ENCODE peak calls at places on chromosomes 7 and 10, in ten cellular contexts. S is A549, Q is GM12865, R is fibroblast of pulmonary artery, Z is epithelial cell of esophagus, D is brain microvascular endothelial cell, B is NB4, N is fibroblast of mammary gland, X is psoas muscle, H is fibroblast of lung. W is an unnamed sample.

GRCh38 chr7:157313645-157314044 is 23.2 kb upstream of the DNAJB6 start:
- DNase-seq in R (no peak), Z (no peak), D (no peak), H (no peak), S (no peak), X (no peak), N (no peak), B (no peak), Q (no peak), W (no peak)

GRCh38 chr10:125283191-125283590 is 122.8 kb upstream of the CTBP2 start:
- DNase-seq in Z (no peak), Q (no peak), X (no peak), S (no peak), R (no peak), B (peak), N (no peak), H (no peak), D (no peak), W (no peak)

GRCh38 chr10:106919798-106920382 is 244.6 kb downstream of the SORCS1 start:
- DNase-seq in Z (no peak), X (no peak), B (no peak), D (no peak), R (no peak), S (no peak), Q (no peak), N (no peak), H (no peak), W (no peak)

GRCh38 chr10:113003032-113003431 is 53.0 kb downstream of the TCF7L2 start:
- DNase-seq in S (no peak), H (no peak), R (no peak), Z (no peak), B (no peak), N (no peak), X (no peak), D (no peak), Q (no peak), W (no peak)

GRCh38 chr10:30917790-30918189 is 113.9 kb downstream of the ZNF438 start:
- DNase-seq in Q (no peak), B (no peak), S (no peak), R (no peak), D (no peak), X (no peak), N (no peak), H (no peak), Z (no peak), W (no peak)

GRCh38 chr7:33076737-33077136 is 14.2 kb upstream of the NT5C3A start:
- DNase-seq in B (no peak), N (no peak), H (peak), S (no peak), Z (no peak), Q (no peak), D (no peak), R (no peak), X (no peak), W (peak)

GRCh38 chr10:18437486-18437885 is 213.9 kb downstream of the NSUN6 start:
- DNase-seq in Q (no peak), S (no peak), B (no peak), X (no peak), N (peak), H (peak), Z (no peak), D (peak), R (peak), W (peak)

GRCh38 chr7:150451097-150451793 is 815 bp downstream of the GIMAP8 start:
- DNase-seq in R (no peak), B (no peak), H (no peak), Q (peak), N (no peak), X (peak), D (no peak), Z (no peak), S (no peak), W (no peak)

GRCh38 chr7:134502463-134502862 is 24.9 kb upstream of the AKR1B10 start:
- DNase-seq in Q (no peak), Z (peak), X (peak), S (no peak), D (peak), N (peak), B (peak), H (peak), R (peak), W (peak)

GRCh38 chr10:79184141-79184625 is 115.4 kb downstream of the ZMIZ1 start:
- DNase-seq in N (peak), D (peak), X (no peak), Z (peak), H (peak), Q (no peak), B (no peak), S (peak), R (peak), W (peak)

GRCh38 chr7:136869006-136869961 is 832 bp downstream of the CHRM2 start:
- DNase-seq in Z (no peak), R (no peak), H (peak), D (no peak), B (no peak), Q (no peak), N (no peak), X (peak), S (no peak), W (no peak)

GRCh38 chr10:28807760-28808613 is 130.7 kb downstream of the BAMBI start:
- DNase-seq in N (no peak), Q (no peak), R (peak), S (no peak), X (no peak), Z (no peak), B (no peak), H (peak), D (no peak), W (no peak)

GRCh38 chr7:46191776-46192175 is 270.7 kb upstream of the IGFBP3 start:
- DNase-seq in B (no peak), H (peak), R (no peak), X (no peak), Z (peak), S (no peak), D (no peak), Q (no peak), N (no peak), W (peak)

GRCh38 chr7:95687759-95688343 is 84.5 kb upstream of the DYNC1I1 start:
- DNase-seq in S (peak), Z (peak), H (peak), X (no peak), D (peak), B (peak), N (peak), Q (peak), R (peak), W (peak)

GRCh38 chr10:90960355-90960814 is 39.5 kb upstream of the ANKRD1 start:
- DNase-seq in Z (peak), Q (peak), R (peak), X (no peak), D (peak), N (peak), S (peak), H (peak), B (no peak), W (peak)

GRCh38 chr10:130171196-130171595 is 35.0 kb downstream of the GLRX3 start:
- DNase-seq in R (no peak), Z (no peak), N (no peak), X (no peak), D (no peak), Q (no peak), S (no peak), H (no peak), B (peak), W (no peak)

GRCh38 chr7:142668495-142668894 is 80.8 kb upstream of the PRSS1 start:
- DNase-seq in Q (no peak), Z (no peak), R (no peak), B (no peak), N (no peak), X (no peak), H (no peak), D (no peak), S (no peak), W (no peak)

GRCh38 chr7:138478499-138478908 is 18.4 kb downstream of the TRIM24 start:
- DNase-seq in Q (peak), D (no peak), X (no peak), R (no peak), N (no peak), B (no peak), H (peak), Z (no peak), S (no peak), W (no peak)

GRCh38 chr7:55344840-55345239 is 20.3 kb upstream of the LANCL2 start:
- DNase-seq in Z (no peak), S (no peak), H (no peak), N (no peak), Q (no peak), X (no peak), B (no peak), R (no peak), D (no peak), W (no peak)

GRCh38 chr7:149456770-149457421 is 4.0 kb downstream of the ZNF777 start:
- DNase-seq in R (no peak), Q (no peak), Z (peak), B (no peak), N (peak), D (no peak), X (no peak), H (peak), S (no peak), W (peak)

GRCh38 chr7:80428161-80429054 is 83.5 kb downstream of the GNAT3 start:
- DNase-seq in S (peak), Q (peak), R (peak), Z (peak), H (peak), N (peak), B (peak), X (no peak), D (peak), W (peak)

GRCh38 chr10:129709101-129709500 is 242.1 kb downstream of the MGMT start:
- DNase-seq in S (no peak), Z (no peak), B (no peak), N (no peak), H (no peak), Q (no peak), R (no peak), D (no peak), X (no peak), W (no peak)

GRCh38 chr10:129063877-129064276 is 403.2 kb upstream of the MGMT start:
- DNase-seq in Q (no peak), H (no peak), Z (no peak), B (no peak), N (no peak), D (no peak), R (no peak), S (no peak), X (no peak), W (no peak)

GRCh38 chr10:75542084-75542483 is 110.7 kb downstream of the LRMDA start:
- DNase-seq in Z (no peak), S (no peak), H (no peak), D (no peak), X (no peak), R (no peak), B (no peak), N (peak), Q (peak), W (no peak)

GRCh38 chr10:110857265-110858158 is 14.2 kb upstream of the PDCD4 start:
- DNase-seq in D (peak), R (peak), Q (peak), B (peak), S (no peak), Z (peak), N (peak), X (no peak), H (peak), W (no peak)

GRCh38 chr10:88097092-88097894 is 233.9 kb downstream of the PTEN start:
- DNase-seq in Q (no peak), Z (no peak), N (peak), X (no peak), H (no peak), S (peak), R (peak), B (peak), D (no peak), W (no peak)

GRCh38 chr10:69676301-69676700 is 46.3 kb downstream of the FAM241B start:
- DNase-seq in B (no peak), X (no peak), H (no peak), Z (no peak), R (no peak), N (no peak), D (no peak), S (no peak), Q (no peak), W (no peak)

GRCh38 chr10:62788861-62789467 is 15.6 kb upstream of the ADO start:
- DNase-seq in Q (no peak), S (no peak), H (peak), Z (no peak), D (no peak), B (no peak), N (no peak), X (no peak), R (no peak), W (no peak)

GRCh38 chr10:10515479-10516204 is 502.0 kb upstream of the CELF2 start:
- DNase-seq in D (peak), Q (no peak), R (peak), X (no peak), Z (no peak), N (peak), S (no peak), H (peak), B (no peak), W (no peak)

DNA sequence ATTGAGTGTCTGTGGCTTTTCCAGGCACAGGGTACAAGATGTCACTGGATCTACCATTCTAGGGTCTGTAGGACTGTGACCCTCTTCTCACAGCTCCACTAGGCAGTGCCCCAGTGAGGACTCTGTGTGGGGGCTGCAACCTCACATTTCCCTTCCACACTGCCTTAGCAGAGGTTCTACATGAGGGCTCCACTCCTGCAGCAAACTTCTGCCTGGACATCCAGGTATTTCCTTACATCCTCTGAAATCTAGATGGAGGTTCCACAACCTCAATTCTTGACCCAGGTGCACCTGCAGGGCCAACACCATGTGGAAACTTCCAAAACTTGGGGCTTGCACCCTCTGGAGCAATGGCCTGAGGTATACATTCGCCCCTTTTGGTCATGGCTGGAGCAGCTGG is 183.7 kb downstream of the KCND2 start:
- DNase-seq in R (no peak), D (no peak), Q (no peak), X (no peak), B (no peak), Z (no peak), N (no peak), S (no peak), H (no peak), W (no peak)
- H3K4me3 ChIP-seq in R (no peak), D (no peak), Q (no peak), X (no peak), B (no peak), Z (no peak), N (no peak), S (no peak), H (no peak), W (no peak)

DNA sequence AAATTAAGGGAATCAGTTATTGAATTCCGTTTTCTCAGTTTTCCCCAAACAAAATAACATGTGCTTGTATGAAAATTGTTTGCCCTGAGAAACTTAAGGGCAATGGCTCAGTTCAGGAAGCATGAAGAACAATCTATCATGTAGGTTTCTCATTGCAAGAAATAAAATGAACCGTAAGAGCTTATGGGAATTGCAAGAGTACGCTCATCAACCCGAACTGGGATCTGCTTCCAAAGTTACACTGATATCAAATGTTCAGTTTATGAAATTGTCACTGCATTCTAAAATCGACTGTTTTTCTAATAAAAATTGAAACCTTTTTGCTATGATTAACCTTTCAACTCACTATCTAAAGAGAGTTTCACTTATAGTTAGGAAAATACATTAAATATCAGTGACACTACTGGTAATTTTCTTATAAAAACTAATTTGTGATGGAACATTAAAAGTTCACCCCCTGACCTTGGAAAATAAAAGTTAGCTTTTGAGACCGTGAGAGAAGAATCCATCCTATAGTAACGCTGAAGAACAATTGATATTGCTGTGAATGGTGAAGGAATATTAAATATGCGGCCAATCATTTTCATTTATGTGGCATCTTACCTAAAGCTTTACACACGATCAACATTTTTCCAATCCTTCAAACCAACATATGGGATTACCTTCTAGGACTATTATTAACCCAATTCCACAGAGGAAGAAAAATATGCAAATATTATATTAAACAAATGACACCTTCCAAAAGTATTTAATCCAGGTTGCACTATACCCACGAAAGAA is 2.3 kb downstream of the MEOX2 start:
- DNase-seq in H (no peak), N (peak), X (no peak), B (no peak), D (no peak), R (no peak), S (no peak), Z (no peak), Q (no peak), W (no peak)
- H3K4me3 ChIP-seq in H (peak), N (peak), X (peak), B (no peak), D (no peak), R (no peak), S (no peak), Z (no peak), Q (no peak), W (no peak)

GRCh38 chr10:71888248-71888622 is 37.2 kb upstream of the PSAP start:
- DNase-seq in X (no peak), N (no peak), D (no peak), Z (no peak), H (no peak), Q (no peak), S (no peak), R (no peak), B (no peak), W (no peak)
- H3K4me3 ChIP-seq in X (peak), N (peak), D (peak), Z (peak), H (peak), Q (peak), S (peak), R (peak), B (peak), W (peak)

GRCh38 chr10:57014758-57015157 is 653.7 kb upstream of the ZWINT start:
- DNase-seq in R (no peak), D (no peak), N (no peak), X (no peak), Q (no peak), H (no peak), S (no peak), Z (no peak), B (no peak), W (no peak)
- H3K4me3 ChIP-seq in R (no peak), D (no peak), N (no peak), X (no peak), Q (no peak), H (no peak), S (no peak), Z (no peak), B (no peak), W (no peak)

GRCh38 chr10:132786279-132786528 is 257 bp upstream of the NKX6-2 start:
- DNase-seq in X (no peak), D (no peak), Z (no peak), R (no peak), N (no peak), B (no peak), Q (no peak), S (no peak), H (no peak), W (no peak)

GRCh38 chr10:132787253-132788179 is 1.6 kb upstream of the NKX6-2 start:
- DNase-seq in Z (no peak), N (no peak), H (no peak), D (no peak), X (no peak), S (peak), B (no peak), Q (no peak), R (no peak), W (no peak)

GRCh38 chr10:132785433-132786278 is at the start of gene NKX6-2:
- DNase-seq in H (peak), X (no peak), Q (no peak), R (peak), Z (peak), D (no peak), S (peak), B (no peak), N (peak), W (no peak)

GRCh38 chr10:132788180-132788830 is 2.4 kb upstream of the NKX6-2 start:
- DNase-seq in S (peak), H (peak), X (no peak), N (peak), D (no peak), Z (peak), B (no peak), Q (no peak), R (peak), W (peak)

GRCh38 chr10:132786529-132787252 is 744 bp upstream of the NKX6-2 start:
- DNase-seq in S (no peak), Q (no peak), R (no peak), Z (no peak), N (no peak), X (no peak), H (no peak), B (no peak), D (no peak), W (no peak)
- H3K4me3 ChIP-seq in S (peak), Q (no peak), R (no peak), Z (no peak), N (no peak), X (peak), H (no peak), B (no peak), D (no peak), W (peak)

GRCh38 chr7:2605608-2606538 is 25.9 kb upstream of the TTYH3 start:
- DNase-seq in N (no peak), R (no peak), S (no peak), H (no peak), Q (no peak), X (no peak), Z (no peak), D (no peak), B (no peak), W (no peak)
- H3K4me3 ChIP-seq in N (no peak), R (no peak), S (no peak), H (no peak), Q (no peak), X (no peak), Z (no peak), D (no peak), B (no peak), W (no peak)

GRCh38 chr10:73248259-73248724 is 1.2 kb upstream of the DNAJC9 start:
- DNase-seq in Q (peak), B (peak), N (peak), S (no peak), R (no peak), X (no peak), H (no peak), Z (no peak), D (no peak), W (peak)

GRCh38 chr10:73253226-73253557 is 748 bp upstream of the MRPS16 start:
- DNase-seq in Q (peak), H (no peak), Z (peak), B (peak), R (no peak), X (no peak), D (no peak), N (no peak), S (peak), W (peak)

GRCh38 chr10:73247509-73248258 is 629 bp upstream of the DNAJC9 start:
- DNase-seq in H (no peak), N (peak), S (no peak), Z (no peak), B (peak), X (no peak), R (no peak), Q (peak), D (no peak), W (peak)

GRCh38 chr10:73251683-73252444 is 580 bp downstream of the MRPS16 start:
- DNase-seq in D (no peak), N (peak), Z (peak), S (peak), B (peak), Q (peak), R (no peak), X (peak), H (no peak), W (peak)

DNA sequence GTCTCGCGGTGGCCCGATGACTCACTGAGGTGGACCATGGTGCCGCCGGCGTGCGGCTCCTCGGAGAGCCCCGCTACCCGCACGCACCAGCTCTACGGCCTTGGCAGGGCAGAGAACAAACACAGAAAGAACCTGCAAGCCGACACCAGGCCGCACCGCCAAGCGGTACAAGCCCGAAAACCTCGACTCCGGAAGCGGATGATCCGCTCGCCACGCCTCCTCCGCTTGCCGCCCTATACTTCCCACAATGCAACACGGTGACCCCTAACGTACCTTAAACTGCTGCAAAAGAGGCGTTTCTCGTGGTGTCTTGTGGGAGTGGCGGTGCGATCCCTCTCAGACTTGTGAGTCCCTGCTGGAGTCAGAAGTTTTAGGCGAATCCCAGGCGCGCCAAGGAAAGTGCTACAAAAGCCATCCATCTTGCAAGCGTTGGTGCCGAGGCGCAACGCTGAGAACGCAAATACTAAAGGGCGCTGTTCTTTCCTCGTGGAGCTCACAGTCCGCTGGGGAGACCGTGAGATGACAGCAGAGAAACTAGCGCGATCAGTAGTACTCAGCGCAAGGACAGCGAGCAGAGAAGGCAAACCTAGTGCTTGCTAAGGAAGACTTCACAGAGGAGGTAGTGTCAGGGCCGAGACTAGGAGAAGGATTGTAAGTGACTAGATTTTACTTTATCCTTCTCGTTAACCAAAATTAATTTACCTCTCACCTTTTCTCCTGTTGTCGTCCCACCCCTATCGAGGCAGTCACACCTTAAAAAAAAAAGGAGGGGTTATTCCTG is at the start of gene MRPS16:
- DNase-seq in R (peak), X (peak), H (peak), S (peak), Q (peak), D (peak), N (peak), Z (peak), B (peak), W (peak)
- H3K4me3 ChIP-seq in R (peak), X (peak), H (peak), S (peak), Q (peak), D (peak), N (peak), Z (peak), B (peak), W (peak)